ENCODE peak calls at places on chromosomes 6 and 20, in six cellular contexts. M, K, C, I, Z and L are unnamed samples.

GRCh38 chr6:169851641-169852503 is 100.5 kb downstream of the ERMARD start:
- DNase-seq in M (no peak), K (peak), C (no peak), I (peak), Z (no peak), L (peak)

GRCh38 chr20:61251529-61252393 is at the start of gene CDH4:
- DNase-seq in M (no peak), K (no peak), C (no peak), I (no peak), Z (no peak), L (no peak)

GRCh38 chr6:156109713-156110112 is 654.1 kb upstream of the NOX3 start:
- DNase-seq in M (no peak), K (no peak), C (no peak), I (no peak), Z (no peak), L (no peak)

GRCh38 chr20:56628873-56629463 is at the start of gene TFAP2C:
- DNase-seq in M (no peak), K (peak), C (peak), I (peak), Z (peak), L (no peak)

GRCh38 chr6:40852667-40853383 is 186.2 kb downstream of the UNC5CL start:
- DNase-seq in M (no peak), K (peak), C (no peak), I (no peak), Z (no peak), L (no peak)

GRCh38 chr6:30441171-30441570 is 48.1 kb upstream of the HLA-E start:
- DNase-seq in M (no peak), K (peak), C (no peak), I (no peak), Z (no peak), L (no peak)

GRCh38 chr6:37618916-37619605 is 78.6 kb downstream of the MDGA1 start:
- DNase-seq in M (no peak), K (no peak), C (no peak), I (no peak), Z (no peak), L (no peak)

GRCh38 chr6:150177260-150178246 is 34.7 kb downstream of the PPP1R14C start:
- DNase-seq in M (no peak), K (no peak), C (no peak), I (peak), Z (no peak), L (no peak)

GRCh38 chr6:68186870-68187269 is 448.2 kb upstream of the ADGRB3 start:
- DNase-seq in M (no peak), K (no peak), C (no peak), I (no peak), Z (no peak), L (no peak)

GRCh38 chr6:51339728-51340127 is 521.1 kb downstream of the TFAP2B start:
- DNase-seq in M (no peak), K (peak), C (no peak), I (no peak), Z (no peak), L (no peak)

GRCh38 chr6:16105056-16105455 is 23.8 kb upstream of the MYLIP start:
- DNase-seq in M (no peak), K (no peak), C (no peak), I (no peak), Z (no peak), L (no peak)

GRCh38 chr20:57071283-57071701 is 195.1 kb downstream of the BMP7 start:
- DNase-seq in M (no peak), K (peak), C (peak), I (no peak), Z (no peak), L (no peak)

GRCh38 chr6:159184559-159184958 is 15.4 kb downstream of the FNDC1 start:
- DNase-seq in M (no peak), K (no peak), C (no peak), I (no peak), Z (no peak), L (no peak)

GRCh38 chr6:36929607-36930006 is 24.9 kb upstream of the PI16 start:
- DNase-seq in M (no peak), K (peak), C (no peak), I (no peak), Z (no peak), L (no peak)

GRCh38 chr6:168937061-168937460 is 316.6 kb downstream of the THBS2 start:
- DNase-seq in M (no peak), K (peak), C (no peak), I (no peak), Z (no peak), L (no peak)

GRCh38 chr6:152642578-152643375 is 5.6 kb upstream of the SYNE1 start:
- DNase-seq in M (no peak), K (peak), C (no peak), I (peak), Z (peak), L (no peak)

GRCh38 chr6:102390541-102390940 is 997.0 kb downstream of the GRIK2 start:
- DNase-seq in M (no peak), K (no peak), C (no peak), I (no peak), Z (no peak), L (no peak)

GRCh38 chr6:131982740-131983259 is 31.6 kb upstream of the CCN2 start:
- DNase-seq in M (no peak), K (peak), C (no peak), I (no peak), Z (no peak), L (no peak)

GRCh38 chr20:497979-498378 is 35.6 kb upstream of the TBC1D20 start:
- DNase-seq in M (no peak), K (no peak), C (no peak), I (no peak), Z (no peak), L (no peak)

GRCh38 chr6:70163795-70164194 is 139.1 kb downstream of the COL9A1 start:
- DNase-seq in M (no peak), K (no peak), C (no peak), I (no peak), Z (no peak), L (no peak)

GRCh38 chr6:73672290-73672689 is 18.5 kb upstream of the SLC17A5 start:
- DNase-seq in M (no peak), K (no peak), C (no peak), I (no peak), Z (no peak), L (no peak)

GRCh38 chr6:118963003-118963402 is 28.0 kb upstream of the MCM9 start:
- DNase-seq in M (no peak), K (peak), C (no peak), I (no peak), Z (no peak), L (no peak)

GRCh38 chr6:140388141-140388802 is 1013.8 kb upstream of the CITED2 start:
- DNase-seq in M (no peak), K (peak), C (no peak), I (no peak), Z (no peak), L (no peak)

GRCh38 chr6:7691675-7692452 is 34.0 kb upstream of the BMP6 start:
- DNase-seq in M (no peak), K (peak), C (no peak), I (no peak), Z (no peak), L (no peak)

GRCh38 chr6:83952830-83953229 is 80.7 kb upstream of the MRAP2 start:
- DNase-seq in M (no peak), K (no peak), C (no peak), I (no peak), Z (no peak), L (no peak)

GRCh38 chr20:5776074-5776473 is 25.9 kb downstream of the SHLD1 start:
- DNase-seq in M (no peak), K (no peak), C (no peak), I (no peak), Z (no peak), L (no peak)

GRCh38 chr6:87656857-87657256 is 45.2 kb downstream of the AKIRIN2 start:
- DNase-seq in M (no peak), K (no peak), C (no peak), I (no peak), Z (no peak), L (no peak)

GRCh38 chr6:101853686-101854085 is 460.2 kb downstream of the GRIK2 start:
- DNase-seq in M (no peak), K (no peak), C (no peak), I (no peak), Z (no peak), L (no peak)

GRCh38 chr20:63873477-63873971 is 8.5 kb downstream of the TPD52L2 start:
- DNase-seq in M (no peak), K (peak), C (peak), I (peak), Z (no peak), L (no peak)

GRCh38 chr6:118468682-118469465 is 79.2 kb upstream of the PLN start:
- DNase-seq in M (no peak), K (peak), C (no peak), I (no peak), Z (no peak), L (no peak)

DNA sequence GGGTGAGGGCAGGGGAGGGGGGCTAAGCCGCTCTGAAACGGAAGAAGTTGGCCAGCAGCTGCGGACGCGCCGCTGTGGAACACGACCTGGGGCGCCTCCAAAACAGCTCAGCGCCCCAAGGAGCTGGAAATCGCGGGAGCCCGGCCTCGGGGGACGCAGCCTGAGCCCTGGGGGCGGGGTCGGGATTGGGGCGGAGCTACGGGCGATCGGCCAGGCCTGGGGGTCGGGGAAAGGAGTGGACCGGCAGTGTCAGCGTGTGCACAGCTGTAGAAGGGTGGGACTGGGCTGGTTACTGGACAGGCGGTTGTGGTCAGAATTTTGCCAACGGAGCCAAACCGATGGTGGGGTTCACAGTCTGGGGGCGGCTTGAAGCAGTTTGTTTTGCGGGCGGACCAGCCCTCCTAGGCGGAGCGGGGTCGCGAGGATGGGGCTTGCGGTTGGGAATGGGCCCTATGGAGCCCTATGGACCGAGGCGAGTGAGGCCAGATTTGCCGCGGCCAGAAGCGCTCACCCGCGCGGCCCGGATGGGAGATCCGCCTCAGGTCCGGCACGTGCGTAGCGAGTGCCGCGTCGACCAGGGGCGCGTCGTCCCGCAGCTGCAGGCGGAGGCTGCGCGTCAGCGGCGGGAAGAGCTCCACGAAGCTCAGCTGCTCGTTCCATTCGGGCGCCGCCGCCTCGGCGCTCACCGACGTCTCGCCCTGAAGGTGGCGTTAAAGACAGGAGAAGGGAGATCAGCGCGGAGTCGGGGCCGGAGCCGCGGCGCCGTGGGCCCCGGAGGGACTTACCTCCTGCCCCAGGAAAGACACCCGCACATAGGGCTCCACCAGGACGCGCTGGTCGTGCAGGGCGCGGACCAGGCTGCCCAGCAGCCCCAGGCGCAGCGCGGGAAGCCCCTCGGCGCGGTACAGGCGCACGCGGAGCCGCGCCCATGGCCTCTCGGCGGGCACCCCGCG is 14.3 kb upstream of the SPAG4 start:
- DNase-seq in M (peak), K (no peak), C (no peak), I (peak), Z (peak), L (no peak)
- TF ChIP-seq CTCF in M (peak), K (no peak), C (no peak), I (peak), Z (no peak), L (peak)

GRCh38 chr6:143396497-143397228 is 53.8 kb downstream of the ADAT2 start:
- DNase-seq in M (no peak), K (peak), C (no peak), I (no peak), Z (no peak), L (no peak)
- H3K4me3 ChIP-seq in M (no peak), K (peak), C (no peak), I (no peak), Z (no peak), L (no peak)

GRCh38 chr20:24738981-24739633 is 210.0 kb upstream of the CST7 start:
- DNase-seq in M (no peak), K (no peak), C (no peak), I (no peak), Z (no peak), L (no peak)
- H3K27ac ChIP-seq in M (no peak), K (no peak), C (no peak), I (no peak), Z (no peak), L (no peak)

GRCh38 chr20:50482396-50482890 is 27.7 kb upstream of the PTPN1 start:
- DNase-seq in M (no peak), K (no peak), C (no peak), I (no peak), Z (no peak), L (no peak)

GRCh38 chr20:50487397-50487796 is 22.8 kb upstream of the PTPN1 start:
- DNase-seq in M (no peak), K (no peak), C (no peak), I (no peak), Z (no peak), L (no peak)

GRCh38 chr20:50481741-50482140 is 28.4 kb upstream of the PTPN1 start:
- DNase-seq in M (no peak), K (no peak), C (no peak), I (no peak), Z (no peak), L (no peak)

GRCh38 chr20:50488236-50488806 is 21.9 kb upstream of the PTPN1 start:
- DNase-seq in M (no peak), K (no peak), C (no peak), I (no peak), Z (no peak), L (no peak)

GRCh38 chr20:50484271-50484976 is 25.8 kb upstream of the PTPN1 start:
- DNase-seq in M (no peak), K (no peak), C (no peak), I (no peak), Z (no peak), L (no peak)
- TF ChIP-seq CTCF in M (no peak), K (peak), C (no peak), I (no peak), Z (no peak), L (no peak)

DNA sequence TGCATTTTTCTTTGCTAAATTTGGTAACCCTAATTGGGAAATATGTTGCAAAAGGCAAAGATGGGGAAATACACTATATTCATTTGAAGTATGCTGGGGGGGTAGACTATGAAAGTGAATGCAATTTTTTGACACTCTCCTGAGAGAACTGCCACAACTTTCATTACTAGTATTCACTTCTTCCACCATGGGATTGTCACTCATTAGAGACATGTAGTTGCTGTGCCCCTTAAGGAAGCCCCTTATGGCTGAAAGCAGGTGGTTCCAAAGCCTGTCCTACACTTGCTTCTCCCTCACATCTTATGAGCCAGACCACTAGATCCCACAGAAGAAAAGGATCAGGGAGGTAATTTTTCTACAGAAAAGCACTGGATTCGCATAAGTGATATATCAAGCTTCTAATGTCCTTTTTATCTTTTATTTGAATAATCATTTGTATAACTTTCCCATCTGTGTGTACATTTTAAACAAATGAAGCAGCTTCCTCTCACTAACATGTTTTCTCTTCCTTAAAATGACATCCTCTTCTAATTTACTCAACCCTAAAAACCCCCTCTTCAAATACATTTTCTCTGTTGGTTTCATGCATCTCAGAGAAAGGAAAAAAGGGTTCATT is 83.8 kb downstream of the GCLC start:
- DNase-seq in M (no peak), K (no peak), C (no peak), I (no peak), Z (no peak), L (no peak)
- H3K4me3 ChIP-seq in M (no peak), K (no peak), C (no peak), I (no peak), Z (no peak), L (no peak)

GRCh38 chr20:49892260-49893216 is 22.8 kb downstream of the SPATA2 start:
- DNase-seq in M (no peak), K (no peak), C (no peak), I (peak), Z (no peak), L (no peak)

GRCh38 chr20:49896204-49896603 is 19.1 kb downstream of the SPATA2 start:
- DNase-seq in M (no peak), K (no peak), C (no peak), I (no peak), Z (no peak), L (no peak)

GRCh38 chr20:49893242-49894072 is 21.9 kb downstream of the SPATA2 start:
- DNase-seq in M (no peak), K (no peak), C (no peak), I (no peak), Z (no peak), L (no peak)

GRCh38 chr20:49891486-49891885 is 23.8 kb downstream of the SPATA2 start:
- DNase-seq in M (no peak), K (no peak), C (no peak), I (no peak), Z (no peak), L (peak)

DNA sequence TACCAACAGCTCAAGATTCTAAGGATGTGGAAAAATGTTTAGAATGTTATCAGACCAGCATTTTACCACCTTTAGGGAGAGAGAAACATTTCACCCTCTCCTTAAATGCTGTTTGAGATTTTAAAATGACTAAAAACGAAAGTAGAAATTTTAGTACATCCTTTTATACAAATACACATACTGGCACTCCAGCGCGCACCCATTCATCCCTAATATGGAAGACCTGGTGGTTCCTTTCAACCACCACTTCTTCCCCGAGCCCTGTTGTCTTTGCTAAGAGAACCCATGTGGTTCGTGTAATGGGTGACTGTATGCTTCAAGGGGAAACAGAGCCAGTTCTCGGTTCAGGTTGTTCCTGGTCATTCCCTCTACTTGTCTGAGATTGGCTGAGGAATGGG is 21.3 kb downstream of the SPATA2 start:
- DNase-seq in M (no peak), K (no peak), C (no peak), I (no peak), Z (no peak), L (no peak)
- H3K27ac ChIP-seq in M (no peak), K (no peak), C (no peak), I (peak), Z (no peak), L (no peak)

DNA sequence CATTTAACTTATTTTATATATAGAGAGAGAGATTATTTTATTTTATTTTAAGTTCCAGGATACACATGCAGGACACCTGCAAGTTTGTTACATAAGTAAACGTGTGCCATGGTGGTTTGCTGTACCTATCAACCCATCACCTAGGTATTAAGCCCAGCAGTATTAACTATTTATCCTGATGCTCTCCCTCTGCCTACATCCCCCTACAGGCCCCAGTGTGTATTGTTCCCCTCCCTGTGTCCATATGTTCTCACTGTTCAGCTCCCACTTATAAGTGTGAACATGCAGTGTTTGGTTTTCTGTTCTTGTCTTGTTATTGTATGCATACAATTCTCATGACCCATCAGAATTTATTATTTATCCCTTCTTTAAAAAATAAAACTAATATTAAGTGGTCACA is 34.6 kb downstream of the FKBP1C start:
- DNase-seq in M (no peak), K (no peak), C (no peak), I (no peak), Z (no peak), L (no peak)
- TF ChIP-seq CTCF in M (no peak), K (no peak), C (no peak), I (no peak), Z (no peak), L (no peak)

DNA sequence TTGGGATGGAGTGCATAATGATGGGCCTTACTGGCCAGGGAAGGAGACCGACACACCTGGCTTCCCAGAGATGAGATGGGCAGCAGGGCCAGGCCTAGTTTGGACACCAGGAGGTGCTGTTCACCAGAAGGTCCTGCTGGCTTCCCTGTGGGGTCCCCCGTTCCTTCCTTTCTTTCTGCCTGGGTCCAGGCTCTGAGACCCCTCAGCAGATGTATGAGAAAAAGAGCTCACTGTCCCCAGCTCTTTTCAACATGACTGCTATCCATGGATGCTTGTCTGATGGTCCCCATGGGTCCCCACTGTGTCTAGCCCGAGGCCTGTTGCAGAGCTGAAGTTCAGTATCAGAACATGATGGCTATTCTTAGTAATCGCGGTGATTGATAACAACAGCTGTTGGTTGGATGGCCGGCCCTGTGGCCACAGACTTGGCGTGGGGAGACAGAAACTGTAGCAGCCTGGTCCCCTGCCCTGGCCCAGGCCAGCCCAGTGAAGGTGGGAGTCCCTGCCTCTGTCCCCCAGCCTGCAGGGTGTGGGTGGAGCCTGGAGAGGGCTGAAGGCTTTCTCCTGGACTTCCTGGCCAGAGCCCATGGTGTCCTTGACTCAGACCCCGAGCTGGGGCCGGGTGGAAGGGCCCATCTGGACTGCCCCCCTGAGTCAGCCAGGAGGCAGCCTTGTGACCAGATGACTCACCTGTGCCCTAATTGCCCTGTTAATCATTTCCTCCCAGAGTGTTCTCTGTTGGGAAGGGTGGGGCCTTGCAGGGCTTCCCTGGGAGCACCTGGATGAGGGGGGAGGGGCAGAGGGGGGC is 9.9 kb upstream of the BAK1 start:
- DNase-seq in M (peak), K (peak), C (no peak), I (peak), Z (peak), L (no peak)
- H3K4me3 ChIP-seq in M (no peak), K (peak), C (no peak), I (no peak), Z (no peak), L (no peak)